ENCODE peak calls at places on chromosomes 16 and 17, in ten cellular contexts. Z is RWPE1, W is cardiac muscle cell, O is transverse colon, D is fibroblast of mammary gland, V is B cell, S is AG09319, K is fibroblast of lung, C is mucosa of descending colon, N is fibroblast of pulmonary artery. T is an unnamed sample.

GRCh38 chr16:53504161-53504663 is 1.2 kb upstream of the AKTIP start:
- DNase-seq in V (no peak), K (peak; percentile 71), C (peak; percentile 64), O (peak; percentile 43), N (peak; percentile 72), Z (no peak), D (peak; percentile 82), S (no peak), W (peak; percentile 27), T (no peak)

GRCh38 chr16:27644165-27644564 is 94.2 kb downstream of the KATNIP start:
- DNase-seq in N (no peak), K (no peak), D (no peak), V (no peak), S (no peak), W (no peak), C (no peak), Z (no peak), O (no peak), T (no peak)

GRCh38 chr17:56596741-56597494 is 3.4 kb downstream of the NOG start:
- DNase-seq in Z (no peak), K (no peak), O (no peak), V (no peak), C (no peak), D (no peak), S (no peak), N (no peak), W (peak; percentile 85), T (no peak)

GRCh38 chr16:10637337-10638037 is 57.1 kb upstream of the EMP2 start:
- DNase-seq in K (no peak), S (no peak), V (no peak), W (no peak), N (no peak), C (no peak), D (no peak), Z (no peak), O (no peak), T (no peak)

GRCh38 chr17:19411641-19412040 is 609 bp downstream of the RNF112 start:
- DNase-seq in W (no peak), O (no peak), S (no peak), C (no peak), Z (no peak), V (no peak), K (no peak), N (no peak), D (no peak), T (no peak)

GRCh38 chr16:14307059-14307531 is 236.0 kb downstream of the MRTFB start:
- DNase-seq in Z (no peak), D (no peak), O (no peak), K (no peak), C (no peak), S (no peak), N (no peak), V (no peak), W (no peak), T (no peak)

GRCh38 chr16:82638095-82638798 is 11.5 kb downstream of the CDH13 start:
- DNase-seq in V (no peak), O (no peak), C (no peak), K (peak; percentile 89), D (peak; percentile 92), S (no peak), N (peak; percentile 91), Z (peak; percentile 36), W (no peak), T (no peak)

GRCh38 chr17:19440421-19440820 is 29.4 kb downstream of the RNF112 start:
- DNase-seq in W (no peak), V (no peak), K (no peak), O (no peak), C (no peak), D (no peak), S (no peak), N (no peak), Z (no peak), T (no peak)

GRCh38 chr16:12572316-12572985 is 231.2 kb downstream of the CPPED1 start:
- DNase-seq in Z (no peak), K (no peak), D (no peak), S (no peak), V (no peak), N (no peak), O (no peak), W (no peak), C (no peak), T (no peak)

GRCh38 chr16:12575288-12575687 is 228.4 kb downstream of the CPPED1 start:
- DNase-seq in Z (no peak), D (no peak), V (no peak), O (no peak), W (no peak), C (no peak), N (no peak), S (no peak), K (no peak), T (no peak)

GRCh38 chr16:12574721-12575120 is 229.0 kb downstream of the CPPED1 start:
- DNase-seq in D (no peak), N (no peak), Z (no peak), V (no peak), O (no peak), W (no peak), C (no peak), K (no peak), S (no peak), T (no peak)

GRCh38 chr16:12573300-12573699 is 230.4 kb downstream of the CPPED1 start:
- DNase-seq in S (no peak), N (no peak), D (no peak), V (no peak), W (no peak), K (no peak), Z (no peak), O (peak; percentile 13), C (no peak), T (no peak)

GRCh38 chr16:12573730-12574383 is 229.8 kb downstream of the CPPED1 start:
- DNase-seq in W (peak; percentile 55), O (peak; percentile 51), S (no peak), Z (peak; percentile 54), K (peak; percentile 14), C (peak; percentile 50), V (no peak), N (peak; percentile 54), D (peak; percentile 30), T (no peak)
- TF ChIP-seq CTCF in W (peak; percentile 56), O (peak; percentile 53), S (peak; percentile 62), Z (peak; percentile 43), K (peak; percentile 37), C (peak; percentile 23), V (no peak), N (peak; percentile 66), D (peak; percentile 64), T (no peak)

GRCh38 chr16:21684199-21684598 is 20.4 kb downstream of the OTOA start:
- DNase-seq in C (no peak), K (no peak), S (no peak), D (peak; percentile 4), O (peak; percentile 21), Z (no peak), W (no peak), V (no peak), N (peak; percentile 4), T (no peak)
- TF ChIP-seq CTCF in C (no peak), K (peak; percentile 43), S (peak; percentile 35), D (peak; percentile 58), O (peak; percentile 35), Z (peak; percentile 31), W (peak; percentile 47), V (peak; percentile 60), N (peak; percentile 42), T (no peak)

GRCh38 chr16:88681709-88682451 is 4.4 kb downstream of the SNAI3 start:
- DNase-seq in W (no peak), Z (no peak), C (peak; percentile 56), O (peak; percentile 82), K (peak; percentile 28), D (no peak), S (no peak), V (peak; percentile 91), N (no peak), T (no peak)

GRCh38 chr16:88678224-88678979 is 7.9 kb downstream of the SNAI3 start:
- DNase-seq in D (no peak), C (no peak), S (no peak), O (no peak), N (no peak), Z (no peak), W (no peak), V (no peak), K (no peak), T (no peak)

GRCh38 chr16:88677721-88678120 is 8.6 kb downstream of the SNAI3 start:
- DNase-seq in Z (no peak), S (no peak), D (no peak), W (no peak), N (no peak), K (no peak), O (no peak), C (no peak), V (no peak), T (no peak)

GRCh38 chr16:88680554-88681083 is 5.7 kb downstream of the SNAI3 start:
- DNase-seq in V (no peak), O (no peak), W (no peak), Z (no peak), C (no peak), N (no peak), S (no peak), D (no peak), K (no peak), T (no peak)

DNA sequence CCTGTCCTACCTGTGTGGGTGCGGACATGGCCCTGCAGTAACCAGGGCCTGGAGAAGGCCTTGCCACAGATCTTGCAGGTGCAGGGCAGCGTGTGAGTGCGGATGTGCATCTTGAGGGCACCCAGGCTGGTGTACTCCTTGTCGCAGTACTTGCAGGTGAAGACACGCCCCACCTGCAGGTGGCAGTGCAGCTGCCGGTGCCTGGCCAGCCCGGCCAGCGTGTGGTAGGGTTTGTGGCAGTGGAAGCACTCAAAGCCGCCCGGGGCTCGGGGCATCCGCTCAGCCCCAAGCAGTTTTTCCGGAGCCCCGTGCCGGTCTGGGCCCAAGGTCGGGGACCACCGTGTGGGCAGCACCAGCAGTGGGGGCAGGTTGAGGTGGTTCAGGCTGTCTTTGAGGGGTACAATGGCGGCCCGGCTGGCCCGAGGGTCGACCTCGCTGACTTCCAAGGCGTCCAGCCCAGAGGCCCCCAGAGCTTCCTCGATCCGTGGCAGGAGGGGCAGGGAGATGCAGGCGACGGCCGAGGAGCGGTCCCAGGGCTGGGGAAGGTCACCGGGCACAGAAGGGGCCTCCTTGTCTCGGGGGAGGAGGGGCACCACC is 5.1 kb downstream of the SNAI3 start:
- DNase-seq in K (no peak), N (no peak), O (peak; percentile 83), C (peak; percentile 84), V (peak; percentile 78), D (no peak), S (no peak), W (no peak), Z (no peak), T (no peak)
- TF ChIP-seq CTCF in K (no peak), N (peak; percentile 28), O (peak; percentile 55), C (peak; percentile 52), V (peak; percentile 62), D (peak; percentile 6), S (no peak), W (peak; percentile 19), Z (no peak), T (no peak)

DNA sequence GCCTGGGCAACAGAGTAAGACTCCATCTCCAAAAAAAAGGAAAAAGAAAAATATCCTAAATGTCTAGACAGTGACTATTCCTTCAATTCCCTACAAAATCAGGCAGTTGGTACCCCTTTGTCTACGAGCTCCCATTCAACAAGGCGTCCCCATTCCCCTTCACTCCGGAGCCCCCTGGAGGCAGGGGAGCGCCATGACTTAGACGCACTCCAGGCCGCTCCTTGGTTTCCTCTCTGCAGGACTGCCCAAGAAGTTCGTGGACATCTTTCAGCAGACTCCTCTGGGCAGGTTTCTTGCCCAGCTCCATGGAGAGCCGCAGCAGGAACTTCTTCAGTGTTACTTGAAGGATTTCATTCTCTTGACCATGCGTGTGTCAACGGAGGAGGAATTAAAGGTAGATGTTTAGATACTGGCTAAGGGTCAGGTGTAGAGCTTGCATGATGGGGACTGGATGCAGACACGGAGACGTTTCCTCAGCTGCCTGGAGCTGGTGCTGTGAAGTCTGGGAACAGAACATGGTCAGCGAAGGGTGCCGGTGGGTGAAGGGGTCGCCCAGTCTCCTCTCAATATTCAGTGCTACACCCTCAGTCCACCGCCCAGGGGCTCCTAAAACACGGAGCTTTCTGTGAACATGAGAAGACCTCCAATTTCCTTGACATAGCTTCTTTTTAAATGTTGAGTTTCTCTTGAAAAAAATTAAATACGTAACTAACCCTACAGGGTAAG is 53.3 kb upstream of the ENDOV start:
- DNase-seq in K (no peak), Z (peak; percentile 21), D (peak; percentile 23), O (no peak), C (no peak), W (peak; percentile 35), V (no peak), N (peak; percentile 32), S (no peak), T (no peak)
- TF ChIP-seq CTCF in K (peak; percentile 25), Z (peak; percentile 26), D (peak; percentile 43), O (peak; percentile 17), C (no peak), W (peak; percentile 40), V (peak; percentile 32), N (peak; percentile 37), S (peak; percentile 20), T (no peak)